ENCODE peak calls at places on chromosomes 1 and 21, in seven cellular contexts. T is neuronal stem cell; A is AG04450; R is CD4-positive, alpha-beta T cell; G is transverse colon; S is thoracic aorta; P is fibroblast of lung. U is an unnamed sample. For H3K9me3, the result is how much of the 10 kb centered on the place peaks cover.

GRCh38 chr1:217907504-217907903 is 276.4 kb downstream of the SPATA17 start:
- DNase-seq in A (no peak), T (no peak), R (no peak), G (no peak), P (peak), S (no peak), U (no peak)

GRCh38 chr1:168281603-168282002 is 926 bp downstream of the TBX19 start:
- DNase-seq in P (no peak), A (no peak), T (no peak), G (no peak), S (no peak), R (no peak), U (no peak)

GRCh38 chr1:116762781-116763115 is 8.5 kb downstream of the CD2 start:
- DNase-seq in G (no peak), S (no peak), A (no peak), P (no peak), R (no peak), T (no peak), U (no peak)

GRCh38 chr1:169240449-169241242 is 127.0 kb downstream of the NME7 start:
- DNase-seq in G (no peak), P (peak), T (no peak), A (no peak), R (no peak), S (no peak), U (no peak)

GRCh38 chr1:159089184-159089791 is 12.7 kb upstream of the AIM2 start:
- DNase-seq in S (no peak), R (no peak), G (no peak), A (no peak), P (no peak), T (no peak), U (no peak)

GRCh38 chr1:232767381-232768074 is 37.7 kb upstream of the MAP10 start:
- DNase-seq in S (peak), G (peak), A (peak), R (no peak), T (no peak), P (peak), U (no peak)

GRCh38 chr1:246691622-246692495 is 32.4 kb upstream of the SCCPDH start:
- DNase-seq in S (no peak), P (no peak), G (no peak), R (no peak), A (no peak), T (no peak), U (no peak)

GRCh38 chr1:90114521-90115141 is 119.7 kb downstream of the ZNF326 start:
- DNase-seq in G (no peak), R (no peak), P (peak), S (no peak), A (peak), T (peak), U (no peak)

GRCh38 chr1:7893529-7894180 is 40.8 kb upstream of the UTS2 start:
- DNase-seq in A (peak), T (no peak), G (no peak), S (peak), R (no peak), P (peak), U (no peak)

GRCh38 chr1:215002471-215002870 is 80.1 kb upstream of the KCNK2 start:
- DNase-seq in P (peak), A (no peak), S (no peak), G (no peak), T (no peak), R (no peak), U (no peak)

GRCh38 chr1:92961896-92962752 is 862 bp upstream of the DIPK1A start:
- DNase-seq in G (peak), R (peak), T (peak), S (no peak), A (no peak), P (peak), U (peak)

GRCh38 chr1:33337994-33338494 is 17.1 kb upstream of the A3GALT2 start:
- DNase-seq in P (peak), R (no peak), S (no peak), A (no peak), G (no peak), T (no peak), U (no peak)

GRCh38 chr1:2830761-2831425 is 29.4 kb upstream of the TTC34 start:
- DNase-seq in P (no peak), S (no peak), G (no peak), R (no peak), T (no peak), A (no peak), U (no peak)
- H3K9me3 ChIP-seq in P (under half), S (under half), G (under half), R (under half), T (under half), A (half or more), U (under half)

DNA sequence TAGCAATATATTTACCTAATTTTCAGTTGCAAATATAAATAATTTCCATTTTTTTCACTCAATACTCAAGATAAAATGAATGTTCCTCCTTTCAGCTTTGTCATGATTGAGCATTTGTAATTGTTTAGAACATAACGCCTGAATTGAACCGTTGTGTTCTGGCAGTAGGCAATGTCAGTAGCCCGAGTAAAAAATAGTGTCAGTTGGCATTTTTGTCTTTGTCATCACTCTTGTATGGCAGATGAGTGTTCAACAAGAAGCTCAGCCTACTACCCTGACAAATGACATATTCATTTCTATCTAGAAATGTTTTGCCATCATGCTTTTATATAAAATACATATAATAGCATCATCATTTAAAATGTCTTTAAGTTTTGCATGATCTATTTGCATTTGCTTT is 691.4 kb upstream of the NCAM2 start:
- DNase-seq in S (no peak), G (no peak), A (no peak), R (no peak), T (no peak), P (no peak), U (no peak)
- H3K9me3 ChIP-seq in S (under half), G (under half), A (under half), R (under half), T (under half), P (under half), U (under half)

DNA sequence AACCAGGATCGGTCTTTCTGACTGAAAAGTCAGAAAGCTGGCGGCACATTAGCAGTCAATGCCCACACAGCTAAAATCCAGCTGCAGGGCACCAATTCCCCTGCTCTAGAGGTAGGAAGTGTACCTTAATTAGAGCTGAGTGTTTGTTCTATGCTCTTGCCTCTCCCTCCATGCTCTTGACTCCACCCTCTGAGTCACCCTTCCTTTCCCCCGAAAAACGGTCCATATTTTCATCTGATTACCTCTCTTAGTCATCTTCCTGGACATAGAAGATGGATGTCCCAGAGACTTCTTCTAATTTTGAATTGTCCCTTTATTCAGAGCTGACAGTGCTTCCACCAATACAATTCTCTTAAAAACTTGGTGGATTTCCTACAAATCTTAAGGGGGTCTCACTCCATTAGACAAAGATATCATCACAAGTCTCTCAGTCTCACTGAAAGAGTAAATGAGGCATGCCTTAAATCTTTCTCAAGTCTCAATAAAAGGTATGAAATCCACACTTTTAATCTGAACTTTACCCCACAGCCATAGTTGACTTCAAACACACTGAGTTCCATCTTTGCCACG is 44.1 kb upstream of the SLC19A1 start:
- DNase-seq in G (no peak), T (no peak), S (no peak), A (no peak), P (no peak), R (no peak), U (no peak)
- H3K9me3 ChIP-seq in G (under half), T (under half), S (under half), A (under half), P (under half), R (under half), U (under half)

DNA sequence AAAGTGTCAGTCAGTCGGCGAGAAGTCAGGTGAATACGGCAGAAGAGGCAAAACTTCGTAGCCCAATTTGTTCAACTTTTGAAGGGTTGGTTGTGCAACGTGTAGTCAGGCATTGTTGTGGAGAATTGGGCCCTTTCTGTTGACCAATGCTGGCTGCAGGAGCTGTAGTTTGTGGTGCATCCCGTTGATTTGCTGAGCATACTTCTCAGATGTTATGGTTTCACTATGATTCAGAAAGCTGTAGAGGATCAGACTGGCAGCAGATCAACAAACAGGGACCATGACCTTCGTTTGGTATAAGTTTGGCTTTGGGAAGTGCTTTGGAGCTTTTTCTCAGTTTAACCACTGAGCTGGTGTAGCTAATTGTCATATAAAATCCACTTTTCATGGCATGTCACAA is 190.2 kb upstream of the ADAMTS5 start:
- DNase-seq in T (no peak), R (no peak), A (no peak), P (no peak), G (no peak), S (no peak), U (no peak)
- H3K9me3 ChIP-seq in T (under half), R (under half), A (under half), P (under half), G (under half), S (under half), U (under half)

GRCh38 chr1:64117492-64117891 is 85.9 kb upstream of the UBE2U start:
- DNase-seq in T (no peak), P (no peak), G (no peak), A (no peak), R (no peak), S (no peak), U (no peak)
- H3K9me3 ChIP-seq in T (under half), P (under half), G (under half), A (under half), R (under half), S (under half), U (under half)

GRCh38 chr1:227622739-227623475 is 59.6 kb downstream of the ZNF678 start:
- DNase-seq in G (no peak), R (no peak), A (no peak), P (no peak), S (no peak), T (no peak), U (no peak)

GRCh38 chr1:227621211-227621610 is 57.9 kb downstream of the ZNF678 start:
- DNase-seq in T (no peak), P (no peak), A (no peak), S (no peak), G (no peak), R (no peak), U (no peak)
- H3K9me3 ChIP-seq in T (half or more), P (under half), A (under half), S (under half), G (half or more), R (half or more), U (under half)